ENCODE peak calls at places on chromosomes 16 and 17, in ten cellular contexts. One of them, this sample, is unnamed.

GRCh38 chr17:27810902-27811557 is 10.7 kb upstream of the NOS2 start:
- DNase-seq in fibroblast of the aortic adventitia: no peak
- DNase-seq in ascending aorta: no peak
- DNase-seq in brain microvascular endothelial cell: no peak
- DNase-seq in AG04449: no peak
- DNase-seq in breast epithelium: no peak
- DNase-seq in CD8-positive, alpha-beta T cell: no peak
- DNase-seq in ovary: no peak
- DNase-seq in mucosa of descending colon: peak; percentile 51
- DNase-seq in Panc1: no peak
- DNase-seq in this sample: no peak

GRCh38 chr16:81429045-81429521 is 15.5 kb upstream of the CMIP start:
- DNase-seq in fibroblast of the aortic adventitia: peak; percentile 53
- DNase-seq in ascending aorta: no peak
- DNase-seq in brain microvascular endothelial cell: peak; percentile 53
- DNase-seq in AG04449: no peak
- DNase-seq in breast epithelium: no peak
- DNase-seq in CD8-positive, alpha-beta T cell: peak; percentile 32
- DNase-seq in ovary: no peak
- DNase-seq in mucosa of descending colon: no peak
- DNase-seq in Panc1: no peak
- DNase-seq in this sample: no peak

GRCh38 chr17:20926532-20926931 is 116.3 kb downstream of the USP22 start:
- DNase-seq in fibroblast of the aortic adventitia: peak; percentile 55
- DNase-seq in ascending aorta: no peak
- DNase-seq in brain microvascular endothelial cell: peak; percentile 34
- DNase-seq in AG04449: no peak
- DNase-seq in breast epithelium: no peak
- DNase-seq in CD8-positive, alpha-beta T cell: no peak
- DNase-seq in ovary: no peak
- DNase-seq in mucosa of descending colon: no peak
- DNase-seq in Panc1: no peak
- DNase-seq in this sample: no peak

GRCh38 chr17:62692721-62693431 is 65.4 kb downstream of the MRC2 start:
- DNase-seq in fibroblast of the aortic adventitia: peak; percentile 31
- DNase-seq in ascending aorta: no peak
- DNase-seq in brain microvascular endothelial cell: no peak
- DNase-seq in AG04449: no peak
- DNase-seq in breast epithelium: no peak
- DNase-seq in CD8-positive, alpha-beta T cell: no peak
- DNase-seq in ovary: no peak
- DNase-seq in mucosa of descending colon: no peak
- DNase-seq in Panc1: no peak
- DNase-seq in this sample: no peak

GRCh38 chr17:17416007-17416399 is 60.8 kb upstream of the MED9 start:
- DNase-seq in fibroblast of the aortic adventitia: peak; percentile 81
- DNase-seq in ascending aorta: no peak
- DNase-seq in brain microvascular endothelial cell: peak; percentile 63
- DNase-seq in AG04449: no peak
- DNase-seq in breast epithelium: no peak
- DNase-seq in CD8-positive, alpha-beta T cell: no peak
- DNase-seq in ovary: no peak
- DNase-seq in mucosa of descending colon: no peak
- DNase-seq in Panc1: no peak
- DNase-seq in this sample: no peak

GRCh38 chr17:82458885-82459424 is 414 bp downstream of the NARF start:
- DNase-seq in fibroblast of the aortic adventitia: no peak
- DNase-seq in ascending aorta: no peak
- DNase-seq in brain microvascular endothelial cell: peak; percentile 30
- DNase-seq in AG04449: no peak
- DNase-seq in breast epithelium: no peak
- DNase-seq in CD8-positive, alpha-beta T cell: no peak
- DNase-seq in ovary: no peak
- DNase-seq in mucosa of descending colon: peak; percentile 75
- DNase-seq in Panc1: no peak
- DNase-seq in this sample: peak; percentile 35

GRCh38 chr17:10327640-10328039 is 45.2 kb downstream of the MYH13 start:
- DNase-seq in fibroblast of the aortic adventitia: peak; percentile 83
- DNase-seq in ascending aorta: peak; percentile 76
- DNase-seq in brain microvascular endothelial cell: peak; percentile 67
- DNase-seq in AG04449: no peak
- DNase-seq in breast epithelium: peak; percentile 35
- DNase-seq in CD8-positive, alpha-beta T cell: peak; percentile 66
- DNase-seq in ovary: peak; percentile 74
- DNase-seq in mucosa of descending colon: peak; percentile 71
- DNase-seq in Panc1: peak; percentile 64
- DNase-seq in this sample: peak; percentile 76

GRCh38 chr17:78834571-78834970 is 6.0 kb downstream of the USP36 start:
- DNase-seq in fibroblast of the aortic adventitia: no peak
- DNase-seq in ascending aorta: no peak
- DNase-seq in brain microvascular endothelial cell: no peak
- DNase-seq in AG04449: no peak
- DNase-seq in breast epithelium: no peak
- DNase-seq in CD8-positive, alpha-beta T cell: no peak
- DNase-seq in ovary: no peak
- DNase-seq in mucosa of descending colon: no peak
- DNase-seq in Panc1: no peak
- DNase-seq in this sample: no peak

GRCh38 chr17:34173221-34173620 is 81.9 kb upstream of the CCL2 start:
- DNase-seq in fibroblast of the aortic adventitia: peak; percentile 13
- DNase-seq in ascending aorta: no peak
- DNase-seq in brain microvascular endothelial cell: no peak
- DNase-seq in AG04449: no peak
- DNase-seq in breast epithelium: no peak
- DNase-seq in CD8-positive, alpha-beta T cell: no peak
- DNase-seq in ovary: no peak
- DNase-seq in mucosa of descending colon: no peak
- DNase-seq in Panc1: no peak
- DNase-seq in this sample: no peak

GRCh38 chr17:5355416-5356129 is 63.9 kb downstream of the NUP88 start:
- DNase-seq in fibroblast of the aortic adventitia: peak; percentile 68
- DNase-seq in ascending aorta: no peak
- DNase-seq in brain microvascular endothelial cell: no peak
- DNase-seq in AG04449: no peak
- DNase-seq in breast epithelium: no peak
- DNase-seq in CD8-positive, alpha-beta T cell: no peak
- DNase-seq in ovary: no peak
- DNase-seq in mucosa of descending colon: no peak
- DNase-seq in Panc1: no peak
- DNase-seq in this sample: no peak

GRCh38 chr17:64499805-64500486 is 3.1 kb upstream of the POLG2 start:
- DNase-seq in fibroblast of the aortic adventitia: no peak
- DNase-seq in ascending aorta: no peak
- DNase-seq in brain microvascular endothelial cell: no peak
- DNase-seq in AG04449: no peak
- DNase-seq in breast epithelium: no peak
- DNase-seq in CD8-positive, alpha-beta T cell: no peak
- DNase-seq in ovary: no peak
- DNase-seq in mucosa of descending colon: no peak
- DNase-seq in Panc1: no peak
- DNase-seq in this sample: no peak

DNA sequence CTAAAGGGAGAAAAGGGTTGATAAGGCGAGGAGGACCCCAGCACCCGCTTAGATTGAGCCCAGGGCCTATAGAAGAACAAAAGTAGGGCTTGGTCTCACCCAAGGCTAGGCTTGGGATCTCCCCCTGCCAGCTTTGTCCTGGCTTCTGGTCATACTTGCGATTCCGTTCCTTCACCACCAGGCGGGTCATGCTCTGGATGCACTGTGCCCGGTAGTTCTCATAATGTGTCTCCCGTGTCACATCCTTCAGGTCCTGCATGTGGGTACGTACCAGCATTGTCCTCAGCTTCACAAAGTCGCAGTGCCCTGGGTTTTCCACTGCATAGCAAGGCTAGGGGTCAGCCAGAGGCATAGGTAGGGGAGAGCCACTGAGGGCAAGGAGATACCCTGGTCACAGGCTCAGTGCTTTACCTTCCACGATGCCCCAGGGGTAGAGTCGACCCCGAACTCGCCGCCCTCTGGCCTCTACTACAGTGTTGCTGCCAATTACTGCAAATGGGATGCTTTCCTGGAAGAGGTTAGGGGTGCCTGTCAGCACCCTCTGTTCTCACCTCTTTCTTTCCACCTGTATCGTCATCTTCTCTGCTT is 6.5 kb upstream of the MTMR4 start:
- DNase-seq in fibroblast of the aortic adventitia: no peak
- DNase-seq in ascending aorta: no peak
- DNase-seq in brain microvascular endothelial cell: no peak
- DNase-seq in AG04449: no peak
- DNase-seq in breast epithelium: no peak
- DNase-seq in CD8-positive, alpha-beta T cell: no peak
- DNase-seq in ovary: no peak
- DNase-seq in mucosa of descending colon: no peak
- DNase-seq in Panc1: no peak
- DNase-seq in this sample: no peak
- TF ChIP-seq CTCF in fibroblast of the aortic adventitia: peak; percentile 56
- TF ChIP-seq CTCF in ascending aorta: peak; percentile 7
- TF ChIP-seq CTCF in brain microvascular endothelial cell: peak; percentile 77
- TF ChIP-seq CTCF in AG04449: peak; percentile 49
- TF ChIP-seq CTCF in breast epithelium: no peak
- TF ChIP-seq CTCF in CD8-positive, alpha-beta T cell: no peak
- TF ChIP-seq CTCF in ovary: no peak
- TF ChIP-seq CTCF in mucosa of descending colon: no peak
- TF ChIP-seq CTCF in Panc1: peak; percentile 66
- TF ChIP-seq CTCF in this sample: peak; percentile 17

DNA sequence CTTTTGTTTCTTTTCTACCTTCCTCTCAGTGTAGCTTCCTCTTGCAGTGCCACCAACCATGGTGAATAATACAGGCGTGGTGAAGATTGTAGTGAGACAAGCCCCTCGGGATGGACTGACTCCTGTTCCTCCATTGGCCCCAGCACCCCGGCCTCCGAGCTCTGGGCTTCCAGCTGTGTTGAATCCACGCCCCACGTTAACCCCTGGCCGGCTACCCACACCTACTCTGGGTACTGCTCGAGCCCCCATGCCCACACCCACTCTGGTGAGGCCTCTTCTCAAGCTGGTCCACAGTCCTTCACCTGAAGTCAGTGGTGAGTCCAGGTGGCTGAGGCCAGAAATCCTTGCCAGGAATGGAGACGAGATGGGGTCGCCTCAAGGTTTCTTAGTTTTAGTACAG is 23.9 kb downstream of the SRCAP start:
- DNase-seq in fibroblast of the aortic adventitia: no peak
- DNase-seq in ascending aorta: no peak
- DNase-seq in brain microvascular endothelial cell: no peak
- DNase-seq in AG04449: no peak
- DNase-seq in breast epithelium: no peak
- DNase-seq in CD8-positive, alpha-beta T cell: no peak
- DNase-seq in ovary: no peak
- DNase-seq in mucosa of descending colon: no peak
- DNase-seq in Panc1: no peak
- DNase-seq in this sample: no peak
- H3K4me3 ChIP-seq in fibroblast of the aortic adventitia: no peak overlapping the region
- H3K4me3 ChIP-seq in ascending aorta: no peak overlapping the region
- H3K4me3 ChIP-seq in brain microvascular endothelial cell: no peak overlapping the region
- H3K4me3 ChIP-seq in AG04449: no peak overlapping the region
- H3K4me3 ChIP-seq in breast epithelium: no peak overlapping the region
- H3K4me3 ChIP-seq in CD8-positive, alpha-beta T cell: no peak overlapping the region
- H3K4me3 ChIP-seq in ovary: no peak overlapping the region
- H3K4me3 ChIP-seq in mucosa of descending colon: no peak overlapping the region
- H3K4me3 ChIP-seq in Panc1: no peak overlapping the region
- H3K4me3 ChIP-seq in this sample: no peak overlapping the region

DNA sequence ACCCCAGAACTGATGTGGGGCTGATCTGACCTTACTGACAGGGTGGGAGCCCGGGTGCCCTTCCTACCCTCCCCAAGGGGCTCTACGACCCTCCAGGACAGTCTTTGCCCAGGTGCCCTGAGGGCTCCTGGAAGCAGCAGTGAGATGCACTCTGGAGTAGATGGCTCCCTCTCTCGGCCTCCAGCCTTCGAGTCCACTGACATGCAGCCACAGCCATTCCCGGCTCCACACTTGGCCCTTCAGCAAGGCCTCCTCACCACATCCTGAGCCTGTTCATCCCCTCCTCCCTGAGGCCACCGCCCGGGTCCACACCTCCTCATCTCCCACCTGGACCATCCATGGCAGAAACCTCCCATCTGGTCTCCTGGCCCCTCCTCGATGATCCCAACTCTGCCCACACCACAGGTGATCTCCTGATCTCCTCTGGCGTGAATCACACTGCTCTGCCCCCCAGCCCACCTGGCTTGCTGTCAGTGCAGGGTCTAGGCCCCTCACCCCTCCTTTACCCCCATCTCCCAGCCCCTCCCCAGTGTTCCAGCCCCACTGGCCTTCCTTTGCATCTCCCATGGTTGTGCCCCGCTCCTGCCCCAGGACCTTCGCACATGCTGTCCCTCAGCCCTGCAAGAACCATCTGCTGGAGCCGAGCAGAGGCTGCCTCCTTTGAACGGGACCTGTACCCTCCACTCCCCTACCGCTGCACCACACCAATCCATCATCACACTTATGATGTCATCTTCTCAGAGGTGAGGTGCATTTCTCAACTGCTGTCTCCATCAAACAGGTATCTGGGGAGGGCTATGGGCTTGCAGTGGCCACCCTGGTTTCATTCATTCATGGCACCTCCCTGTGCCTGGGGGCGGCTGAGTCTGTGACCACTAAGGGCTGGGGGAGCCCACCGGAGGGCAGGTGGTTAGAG is 44.7 kb downstream of the SOCS1 start:
- DNase-seq in fibroblast of the aortic adventitia: no peak
- DNase-seq in ascending aorta: no peak
- DNase-seq in brain microvascular endothelial cell: no peak
- DNase-seq in AG04449: no peak
- DNase-seq in breast epithelium: no peak
- DNase-seq in CD8-positive, alpha-beta T cell: no peak
- DNase-seq in ovary: no peak
- DNase-seq in mucosa of descending colon: no peak
- DNase-seq in Panc1: no peak
- DNase-seq in this sample: no peak
- TF ChIP-seq CTCF in fibroblast of the aortic adventitia: no peak
- TF ChIP-seq CTCF in ascending aorta: no peak
- TF ChIP-seq CTCF in brain microvascular endothelial cell: peak; percentile 29
- TF ChIP-seq CTCF in AG04449: no peak
- TF ChIP-seq CTCF in breast epithelium: no peak
- TF ChIP-seq CTCF in CD8-positive, alpha-beta T cell: no peak
- TF ChIP-seq CTCF in ovary: no peak
- TF ChIP-seq CTCF in mucosa of descending colon: no peak
- TF ChIP-seq CTCF in Panc1: no peak
- TF ChIP-seq CTCF in this sample: no peak

GRCh38 chr16:27928542-27928941 is 135.0 kb downstream of the GSG1L start:
- DNase-seq in fibroblast of the aortic adventitia: no peak
- DNase-seq in ascending aorta: no peak
- DNase-seq in brain microvascular endothelial cell: no peak
- DNase-seq in AG04449: no peak
- DNase-seq in breast epithelium: no peak
- DNase-seq in CD8-positive, alpha-beta T cell: no peak
- DNase-seq in ovary: no peak
- DNase-seq in mucosa of descending colon: no peak
- DNase-seq in Panc1: no peak
- DNase-seq in this sample: no peak
- H3K4me3 ChIP-seq in fibroblast of the aortic adventitia: no peak overlapping the region
- H3K4me3 ChIP-seq in ascending aorta: no peak overlapping the region
- H3K4me3 ChIP-seq in brain microvascular endothelial cell: no peak overlapping the region
- H3K4me3 ChIP-seq in AG04449: no peak overlapping the region
- H3K4me3 ChIP-seq in breast epithelium: no peak overlapping the region
- H3K4me3 ChIP-seq in CD8-positive, alpha-beta T cell: no peak overlapping the region
- H3K4me3 ChIP-seq in ovary: no peak overlapping the region
- H3K4me3 ChIP-seq in mucosa of descending colon: no peak overlapping the region
- H3K4me3 ChIP-seq in Panc1: no peak overlapping the region
- H3K4me3 ChIP-seq in this sample: no peak overlapping the region

This sample was measured in heart right ventricle.